ENCODE peak calls at places on chromosomes 12 and 14, in six cellular contexts. K is nephron progenitor cell; I is stimulated activated CD8-positive, alpha-beta memory T cell treated with anti-CD3 and anti-CD28 coated beads, Interleukin-4, amount 100 ng/mL, for 48 hours; L is AG09309; X is A549; R is left lobe of liver. A is an unnamed sample.

GRCh38 chr12:109014984-109015765 is 5.7 kb downstream of the SVOP start:
- DNase-seq in K (no peak), I (no peak), L (no peak), X (no peak), R (no peak), A (no peak)

GRCh38 chr14:69378274-69378673 is 19.8 kb downstream of the ERH start:
- DNase-seq in K (no peak), I (no peak), L (no peak), X (no peak), R (no peak), A (no peak)

GRCh38 chr12:94099191-94099983 is 49.0 kb upstream of the PLXNC1 start:
- DNase-seq in K (no peak), I (no peak), L (peak), X (no peak), R (no peak), A (no peak)

GRCh38 chr12:101706403-101706802 is 9.0 kb downstream of the CHPT1 start:
- DNase-seq in K (no peak), I (no peak), L (no peak), X (no peak), R (no peak), A (no peak)

GRCh38 chr14:55948399-55948798 is 169.8 kb upstream of the PELI2 start:
- DNase-seq in K (no peak), I (no peak), L (no peak), X (no peak), R (no peak), A (no peak)

GRCh38 chr14:34365309-34365915 is 96.6 kb downstream of the SPTSSA start:
- DNase-seq in K (no peak), I (no peak), L (no peak), X (no peak), R (no peak), A (peak)

GRCh38 chr12:89621511-89621910 is 87.1 kb downstream of the ATP2B1 start:
- DNase-seq in K (no peak), I (no peak), L (no peak), X (no peak), R (no peak), A (no peak)

GRCh38 chr12:67766370-67766769 is 117.8 kb downstream of the DYRK2 start:
- DNase-seq in K (no peak), I (no peak), L (peak), X (no peak), R (no peak), A (no peak)

GRCh38 chr14:90105756-90106155 is 44.0 kb downstream of the KCNK13 start:
- DNase-seq in K (no peak), I (no peak), L (no peak), X (no peak), R (no peak), A (peak)

GRCh38 chr12:71870409-71870808 is 30.9 kb downstream of the TBC1D15 start:
- DNase-seq in K (no peak), I (no peak), L (no peak), X (no peak), R (no peak), A (no peak)

A was measured in HepG2.